ENCODE peak calls at places on chromosomes 6 and 20, in four cellular contexts. One of them, this sample, is unnamed. For H3K4me1, the result is how much of the 10 kb centered on the place peaks cover.

GRCh38 chr6:42101186-42101657 is 41.2 kb downstream of the C6orf132 start:
- DNase-seq in adrenal gland: no peak
- DNase-seq in CD8-positive, alpha-beta memory T cell: no peak
- DNase-seq in esophagus muscularis mucosa: no peak
- DNase-seq in this sample: no peak

GRCh38 chr6:52929321-52930164 is 20.0 kb upstream of the GSTA3 start:
- DNase-seq in adrenal gland: peak
- DNase-seq in esophagus muscularis mucosa: peak
- DNase-seq in CD8-positive, alpha-beta memory T cell: no peak
- DNase-seq in this sample: peak

GRCh38 chr6:68233623-68234022 is 401.5 kb upstream of the ADGRB3 start:
- DNase-seq in adrenal gland: no peak
- DNase-seq in CD8-positive, alpha-beta memory T cell: no peak
- DNase-seq in esophagus muscularis mucosa: no peak
- DNase-seq in this sample: no peak

GRCh38 chr6:73969982-73970960 is 274.3 kb downstream of the CD109 start:
- DNase-seq in adrenal gland: no peak
- DNase-seq in CD8-positive, alpha-beta memory T cell: no peak
- DNase-seq in esophagus muscularis mucosa: no peak
- DNase-seq in this sample: peak

GRCh38 chr6:39646751-39647420 is 78.3 kb downstream of the KIF6 start:
- DNase-seq in esophagus muscularis mucosa: no peak
- DNase-seq in CD8-positive, alpha-beta memory T cell: no peak
- DNase-seq in adrenal gland: no peak
- DNase-seq in this sample: no peak

GRCh38 chr6:41663558-41663957 is 25.3 kb downstream of the MDFI start:
- DNase-seq in adrenal gland: no peak
- DNase-seq in CD8-positive, alpha-beta memory T cell: no peak
- DNase-seq in esophagus muscularis mucosa: no peak
- DNase-seq in this sample: no peak

GRCh38 chr6:135938588-135939215 is 87.2 kb downstream of the PDE7B start:
- DNase-seq in adrenal gland: no peak
- DNase-seq in CD8-positive, alpha-beta memory T cell: no peak
- DNase-seq in esophagus muscularis mucosa: no peak
- DNase-seq in this sample: no peak

GRCh38 chr6:163232649-163233048 is 181.9 kb upstream of the QKI start:
- DNase-seq in adrenal gland: no peak
- DNase-seq in CD8-positive, alpha-beta memory T cell: no peak
- DNase-seq in esophagus muscularis mucosa: peak
- DNase-seq in this sample: no peak

GRCh38 chr6:158938811-158939254 is 61.2 kb downstream of the RSPH3 start:
- DNase-seq in esophagus muscularis mucosa: no peak
- DNase-seq in CD8-positive, alpha-beta memory T cell: no peak
- DNase-seq in adrenal gland: no peak
- DNase-seq in this sample: no peak

GRCh38 chr6:39602590-39603319 is 122.5 kb downstream of the KIF6 start:
- DNase-seq in esophagus muscularis mucosa: no peak
- DNase-seq in adrenal gland: no peak
- DNase-seq in CD8-positive, alpha-beta memory T cell: no peak
- DNase-seq in this sample: no peak

GRCh38 chr20:674936-675452 is 608 bp downstream of the SCRT2 start:
- DNase-seq in CD8-positive, alpha-beta memory T cell: no peak
- DNase-seq in esophagus muscularis mucosa: no peak
- DNase-seq in adrenal gland: no peak
- DNase-seq in this sample: no peak

GRCh38 chr20:38210741-38211140 is 45.7 kb upstream of the TGM2 start:
- DNase-seq in adrenal gland: no peak
- DNase-seq in CD8-positive, alpha-beta memory T cell: no peak
- DNase-seq in esophagus muscularis mucosa: no peak
- DNase-seq in this sample: no peak

GRCh38 chr6:7991536-7991935 is 72.7 kb downstream of the BLOC1S5 start:
- DNase-seq in esophagus muscularis mucosa: no peak
- DNase-seq in CD8-positive, alpha-beta memory T cell: no peak
- DNase-seq in adrenal gland: no peak
- DNase-seq in this sample: no peak

GRCh38 chr6:20365456-20365855 is 36.2 kb upstream of the E2F3 start:
- DNase-seq in CD8-positive, alpha-beta memory T cell: no peak
- DNase-seq in esophagus muscularis mucosa: no peak
- DNase-seq in adrenal gland: no peak
- DNase-seq in this sample: no peak

GRCh38 chr6:96089173-96089572 is 73.4 kb downstream of the FUT9 start:
- DNase-seq in adrenal gland: no peak
- DNase-seq in esophagus muscularis mucosa: no peak
- DNase-seq in CD8-positive, alpha-beta memory T cell: no peak
- DNase-seq in this sample: no peak

GRCh38 chr6:3825851-3826581 is 23.2 kb upstream of the FAM50B start:
- DNase-seq in adrenal gland: peak
- DNase-seq in esophagus muscularis mucosa: peak
- DNase-seq in CD8-positive, alpha-beta memory T cell: no peak
- DNase-seq in this sample: peak

GRCh38 chr6:21438237-21438985 is 155.1 kb upstream of the SOX4 start:
- DNase-seq in CD8-positive, alpha-beta memory T cell: no peak
- DNase-seq in esophagus muscularis mucosa: no peak
- DNase-seq in adrenal gland: no peak
- DNase-seq in this sample: no peak

GRCh38 chr6:104951677-104952076 is 5.2 kb upstream of the LIN28B start:
- DNase-seq in adrenal gland: no peak
- DNase-seq in esophagus muscularis mucosa: no peak
- DNase-seq in CD8-positive, alpha-beta memory T cell: no peak
- DNase-seq in this sample: no peak

GRCh38 chr20:58810116-58810878 is 40.4 kb downstream of the GNAS-AS1 start:
- DNase-seq in esophagus muscularis mucosa: no peak
- DNase-seq in CD8-positive, alpha-beta memory T cell: no peak
- DNase-seq in adrenal gland: no peak
- DNase-seq in this sample: peak

GRCh38 chr20:24627291-24627690 is 157.9 kb downstream of the SYNDIG1 start:
- DNase-seq in CD8-positive, alpha-beta memory T cell: no peak
- DNase-seq in esophagus muscularis mucosa: no peak
- DNase-seq in adrenal gland: no peak
- DNase-seq in this sample: no peak

GRCh38 chr6:34601706-34602105 is 45.6 kb upstream of the SPDEF start:
- DNase-seq in CD8-positive, alpha-beta memory T cell: no peak
- DNase-seq in adrenal gland: no peak
- DNase-seq in esophagus muscularis mucosa: no peak
- DNase-seq in this sample: no peak

GRCh38 chr6:113397229-113397628 is 459.9 kb upstream of the MARCKS start:
- DNase-seq in CD8-positive, alpha-beta memory T cell: no peak
- DNase-seq in adrenal gland: no peak
- DNase-seq in esophagus muscularis mucosa: no peak
- DNase-seq in this sample: no peak

GRCh38 chr6:97102152-97102790 is 177.7 kb downstream of the KLHL32 start:
- DNase-seq in adrenal gland: no peak
- DNase-seq in CD8-positive, alpha-beta memory T cell: no peak
- DNase-seq in esophagus muscularis mucosa: no peak
- DNase-seq in this sample: no peak

GRCh38 chr6:33432546-33432945 is 12.7 kb downstream of the SYNGAP1 start:
- DNase-seq in adrenal gland: no peak
- DNase-seq in esophagus muscularis mucosa: no peak
- DNase-seq in CD8-positive, alpha-beta memory T cell: no peak
- DNase-seq in this sample: no peak

GRCh38 chr6:17149581-17149980 is 47.7 kb downstream of the STMND1 start:
- DNase-seq in CD8-positive, alpha-beta memory T cell: no peak
- DNase-seq in adrenal gland: no peak
- DNase-seq in esophagus muscularis mucosa: no peak
- DNase-seq in this sample: no peak

DNA sequence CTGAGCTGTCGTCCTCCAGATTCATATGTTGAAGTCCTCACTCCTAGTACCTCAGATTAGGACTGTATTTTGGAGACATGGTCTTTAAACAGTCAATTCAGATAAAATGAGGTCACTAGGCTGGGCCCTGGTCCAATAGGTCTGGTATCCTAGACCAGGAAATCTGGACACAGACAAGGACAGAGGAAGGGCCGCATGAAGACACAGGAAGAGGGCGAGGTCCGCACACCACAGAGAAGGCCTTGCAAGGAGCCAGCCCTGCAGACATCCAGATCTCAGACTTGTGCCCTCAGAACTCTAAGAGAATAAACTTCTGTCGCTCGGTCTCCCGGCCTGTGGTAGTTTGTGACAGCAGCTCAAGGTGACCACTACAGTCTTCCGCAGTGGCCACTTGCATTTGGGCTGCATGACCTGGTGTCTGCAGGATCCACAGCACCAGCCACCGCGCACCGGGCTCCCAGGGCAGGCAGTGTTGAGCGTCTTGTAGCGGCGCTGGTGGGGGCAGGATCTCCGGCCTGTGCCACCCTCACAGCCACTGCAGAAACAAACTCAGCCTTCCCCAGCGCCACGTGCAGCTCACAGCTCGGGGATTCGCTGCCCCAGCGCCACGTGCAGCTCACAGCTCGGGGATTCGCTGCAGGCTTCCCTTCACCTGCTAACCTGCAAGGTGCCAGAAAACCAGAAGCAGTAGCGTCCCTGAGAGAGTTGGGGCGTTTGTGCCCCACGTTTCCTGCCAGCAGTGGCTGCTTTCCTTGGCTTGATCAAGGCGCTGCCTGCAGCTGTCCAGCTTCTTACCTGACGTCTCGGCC is 6.0 kb upstream of the RBM38 start:
- DNase-seq in adrenal gland: peak
- DNase-seq in CD8-positive, alpha-beta memory T cell: peak
- DNase-seq in esophagus muscularis mucosa: no peak
- DNase-seq in this sample: no peak
- H3K27ac ChIP-seq in adrenal gland: no peak
- H3K27ac ChIP-seq in CD8-positive, alpha-beta memory T cell: no peak
- H3K27ac ChIP-seq in esophagus muscularis mucosa: no peak
- H3K27ac ChIP-seq in this sample: no peak

DNA sequence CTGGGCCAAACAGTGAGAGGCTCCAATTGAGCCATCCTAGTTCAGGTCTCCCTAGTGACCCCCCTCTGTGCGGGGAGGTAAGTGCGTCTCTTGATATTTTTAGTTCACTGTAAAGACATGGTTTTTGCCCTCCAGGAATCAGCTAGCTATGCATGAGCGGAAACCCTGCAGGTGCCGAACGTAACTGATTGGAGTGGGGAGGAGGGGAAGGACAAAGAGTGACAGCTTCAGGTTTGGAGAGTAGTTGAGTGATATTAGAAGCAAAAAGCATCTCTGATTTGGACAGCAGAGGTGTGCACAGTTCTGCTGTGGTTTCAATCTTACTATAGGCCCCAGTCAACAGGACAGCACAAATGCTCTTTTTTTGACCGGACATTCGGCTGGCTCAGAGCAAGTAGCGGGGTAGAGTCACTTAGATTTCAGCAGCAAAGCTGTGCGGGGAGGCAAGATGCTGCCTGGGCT is 31.8 kb downstream of the TBC1D7 start:
- DNase-seq in CD8-positive, alpha-beta memory T cell: no peak
- DNase-seq in esophagus muscularis mucosa: no peak
- DNase-seq in adrenal gland: no peak
- DNase-seq in this sample: no peak
- H3K4me1 ChIP-seq in CD8-positive, alpha-beta memory T cell: under half
- H3K4me1 ChIP-seq in esophagus muscularis mucosa: under half
- H3K4me1 ChIP-seq in adrenal gland: under half
- H3K4me1 ChIP-seq in this sample: under half

GRCh38 chr6:107491791-107492674 is 2.1 kb downstream of the SOBP start:
- DNase-seq in esophagus muscularis mucosa: no peak
- DNase-seq in adrenal gland: no peak
- DNase-seq in CD8-positive, alpha-beta memory T cell: no peak
- DNase-seq in this sample: no peak
- H3K4me3 ChIP-seq in esophagus muscularis mucosa: peak
- H3K4me3 ChIP-seq in adrenal gland: peak
- H3K4me3 ChIP-seq in CD8-positive, alpha-beta memory T cell: no peak
- H3K4me3 ChIP-seq in this sample: no peak

GRCh38 chr6:160791459-160791858 is 89.4 kb downstream of the PLG start:
- DNase-seq in esophagus muscularis mucosa: peak
- DNase-seq in CD8-positive, alpha-beta memory T cell: no peak
- DNase-seq in adrenal gland: no peak
- DNase-seq in this sample: no peak
- H3K27ac ChIP-seq in esophagus muscularis mucosa: no peak
- H3K27ac ChIP-seq in CD8-positive, alpha-beta memory T cell: no peak
- H3K27ac ChIP-seq in adrenal gland: no peak
- H3K27ac ChIP-seq in this sample: no peak